ENCODE peak calls at places on chromosomes 16 and 17, in seven cellular contexts. E is skeletal muscle cell; D is HAP-1; X is CD8-positive, alpha-beta T cell; A is fibroblast of mammary gland; C is spleen; V is cardiac fibroblast. Z is an unnamed sample.

GRCh38 chr16:67843343-67843765 is 1.2 kb downstream of the THAP11 start:
- DNase-seq in D (no peak), E (no peak), V (no peak), X (no peak), C (no peak), A (no peak), Z (peak)

GRCh38 chr17:43536236-43537088 is 9.7 kb downstream of the ETV4 start:
- DNase-seq in E (peak), C (peak), V (peak), A (peak), X (no peak), D (no peak), Z (peak)

GRCh38 chr17:43864161-43864706 is 17.3 kb downstream of the CD300LG start:
- DNase-seq in X (no peak), D (no peak), V (no peak), E (no peak), A (no peak), C (peak), Z (no peak)

GRCh38 chr16:7650446-7650845 is 317.8 kb downstream of the RBFOX1 start:
- DNase-seq in X (no peak), A (no peak), D (no peak), C (no peak), E (no peak), V (no peak), Z (no peak)

GRCh38 chr16:81752225-81752875 is 26.7 kb upstream of the PLCG2 start:
- DNase-seq in D (no peak), E (no peak), C (peak), A (no peak), V (peak), X (no peak), Z (peak)

GRCh38 chr16:25823891-25824290 is 132.1 kb downstream of the HS3ST4 start:
- DNase-seq in E (no peak), C (no peak), A (no peak), D (no peak), V (no peak), X (no peak), Z (no peak)

GRCh38 chr17:18331879-18332278 is 16.8 kb downstream of the SMCR8 start:
- DNase-seq in V (no peak), X (no peak), A (no peak), D (no peak), C (no peak), E (no peak), Z (no peak)

GRCh38 chr17:67359960-67360817 is 6.2 kb downstream of the PSMD12 start:
- DNase-seq in C (no peak), E (no peak), V (peak), X (no peak), A (peak), D (peak), Z (peak)

GRCh38 chr16:30369091-30369937 is 980 bp downstream of the TBC1D10B start:
- DNase-seq in C (peak), A (no peak), X (no peak), V (no peak), E (no peak), D (peak), Z (no peak)

GRCh38 chr16:50568187-50568830 is 20.1 kb downstream of the NKD1 start:
- DNase-seq in A (no peak), X (no peak), D (no peak), C (peak), V (no peak), E (no peak), Z (no peak)

GRCh38 chr16:50183316-50183715 is 30.2 kb downstream of the TENT4B start:
- DNase-seq in A (peak), X (no peak), C (no peak), V (peak), D (no peak), E (no peak), Z (peak)

GRCh38 chr16:4814542-4815173 is 12.2 kb upstream of the ROGDI start:
- DNase-seq in C (no peak), A (no peak), V (peak), X (no peak), D (no peak), E (no peak), Z (no peak)

GRCh38 chr17:27550291-27550930 is 80.6 kb upstream of the LGALS9 start:
- DNase-seq in D (no peak), A (no peak), V (no peak), X (no peak), C (peak), E (no peak), Z (no peak)

GRCh38 chr16:52050418-52050817 is 496.5 kb downstream of the TOX3 start:
- DNase-seq in E (no peak), D (no peak), C (no peak), V (no peak), X (no peak), A (peak), Z (no peak)

GRCh38 chr16:23843143-23843542 is 7.4 kb downstream of the PRKCB start:
- DNase-seq in E (no peak), V (no peak), C (no peak), X (no peak), A (no peak), D (no peak), Z (no peak)

GRCh38 chr17:82342361-82343079 is 9.0 kb upstream of the SECTM1 start:
- DNase-seq in X (no peak), E (no peak), C (no peak), V (no peak), A (no peak), D (no peak), Z (no peak)

GRCh38 chr17:82338858-82339633 is 5.5 kb upstream of the SECTM1 start:
- DNase-seq in V (peak), C (peak), D (peak), X (no peak), A (peak), E (peak), Z (peak)

GRCh38 chr17:82344175-82344907 is 10.8 kb upstream of the SECTM1 start:
- DNase-seq in C (no peak), A (no peak), V (no peak), D (no peak), E (no peak), X (no peak), Z (no peak)

GRCh38 chr17:82343560-82343959 is 10.0 kb upstream of the SECTM1 start:
- DNase-seq in A (no peak), D (no peak), E (no peak), C (no peak), X (no peak), V (no peak), Z (no peak)

DNA sequence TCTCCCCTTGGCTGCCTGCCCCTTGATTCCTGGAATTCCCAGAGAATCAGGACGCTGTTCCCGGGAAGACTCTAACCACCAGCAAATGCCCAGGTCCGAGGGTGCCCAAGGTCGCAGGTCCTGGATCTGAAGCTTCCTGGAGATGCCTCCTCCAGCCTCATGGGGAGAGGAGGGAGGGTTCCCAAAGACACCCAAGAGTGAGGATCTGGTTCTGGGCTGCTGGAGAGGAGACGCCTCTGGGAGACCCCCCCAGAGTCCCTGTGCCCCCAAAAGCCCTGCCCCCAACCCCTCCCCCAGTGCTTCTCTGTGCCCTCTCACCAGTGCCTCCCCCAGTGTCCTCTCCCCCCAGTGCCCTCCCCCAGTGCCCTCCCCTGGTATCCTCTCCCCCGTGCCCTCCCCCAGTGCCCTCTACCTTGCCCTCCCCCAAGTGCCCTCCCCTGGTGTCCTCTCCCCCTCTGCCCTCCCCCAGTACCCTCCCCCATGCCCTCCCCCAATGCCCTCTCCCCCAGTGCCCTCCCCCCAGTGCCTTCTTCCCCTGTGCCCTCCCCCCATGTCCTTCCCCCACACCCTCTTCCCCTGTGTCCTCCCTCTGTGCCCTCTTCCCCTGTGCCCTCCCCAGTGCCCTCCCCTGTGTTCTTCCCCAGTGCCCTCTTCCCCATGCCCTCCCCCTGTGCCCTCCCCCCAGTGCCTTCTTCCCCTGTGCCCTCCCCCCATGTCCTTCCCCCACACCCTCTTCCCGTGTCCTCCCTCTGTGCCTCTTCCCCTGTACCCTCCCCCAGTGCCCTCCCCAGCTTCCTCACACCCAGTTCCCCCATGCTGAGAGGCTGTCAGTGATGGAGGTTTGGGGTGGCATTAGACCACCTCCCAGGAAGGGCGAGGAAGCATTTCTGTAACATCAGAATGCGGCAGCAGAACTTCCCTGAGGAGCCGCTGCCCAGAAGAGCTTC is 6.3 kb upstream of the SECTM1 start:
- DNase-seq in A (no peak), X (no peak), C (peak), E (no peak), V (no peak), D (no peak), Z (no peak)
- H3K4me3 ChIP-seq in A (peak), X (no peak), C (no peak), E (peak), V (peak), D (no peak), Z (peak)

DNA sequence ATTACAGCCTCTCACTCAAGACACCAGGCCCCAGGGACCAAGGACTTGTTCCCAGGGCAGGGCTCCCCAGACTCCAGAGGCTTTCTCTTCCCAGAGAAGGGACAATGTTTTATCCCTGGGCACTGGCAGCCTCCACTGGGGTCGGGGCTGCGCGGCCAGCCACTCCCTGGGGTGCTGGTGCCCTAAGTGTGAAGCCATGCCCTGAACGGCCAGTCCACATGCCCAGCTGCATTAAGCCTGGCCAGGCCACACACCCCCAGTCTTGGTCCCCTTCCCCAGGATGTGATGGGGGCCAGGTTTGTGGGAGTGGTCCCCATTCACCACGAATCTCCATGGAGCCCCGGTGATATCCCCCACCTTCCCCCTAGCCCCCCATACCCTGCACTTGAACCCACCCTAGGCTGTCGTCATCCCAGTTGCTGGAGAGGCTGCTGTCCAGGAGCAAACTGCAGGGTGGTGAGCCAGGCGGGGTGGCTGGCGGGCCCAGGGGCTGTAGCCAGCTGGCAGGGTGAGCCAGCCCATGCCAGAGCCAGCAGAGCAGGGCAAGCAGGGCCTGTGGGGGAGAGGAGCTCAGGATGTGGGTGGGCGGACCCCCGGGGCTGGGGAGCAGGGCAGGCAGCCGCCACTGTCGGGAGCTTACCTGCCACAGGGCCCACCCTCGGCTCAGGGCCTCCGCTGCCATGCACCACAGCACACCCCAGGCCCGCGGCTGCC is 4.6 kb downstream of the PAQR4 start:
- DNase-seq in A (no peak), X (no peak), E (no peak), D (peak), C (no peak), V (no peak), Z (no peak)
- H3K4me3 ChIP-seq in A (no peak), X (no peak), E (no peak), D (no peak), C (no peak), V (no peak), Z (no peak)

GRCh38 chr17:80979547-80980378 is 11.9 kb upstream of the CHMP6 start:
- DNase-seq in E (no peak), A (no peak), D (no peak), X (no peak), V (no peak), C (peak), Z (no peak)

GRCh38 chr17:80981929-80982425 is 9.7 kb upstream of the CHMP6 start:
- DNase-seq in V (no peak), A (no peak), C (no peak), X (no peak), E (no peak), D (no peak), Z (no peak)

GRCh38 chr17:80982426-80982974 is 9.1 kb upstream of the CHMP6 start:
- DNase-seq in A (no peak), C (no peak), V (no peak), D (no peak), E (no peak), X (no peak), Z (no peak)

GRCh38 chr17:80980397-80981061 is 11.1 kb upstream of the CHMP6 start:
- DNase-seq in A (peak), V (no peak), E (no peak), D (no peak), X (no peak), C (no peak), Z (peak)

DNA sequence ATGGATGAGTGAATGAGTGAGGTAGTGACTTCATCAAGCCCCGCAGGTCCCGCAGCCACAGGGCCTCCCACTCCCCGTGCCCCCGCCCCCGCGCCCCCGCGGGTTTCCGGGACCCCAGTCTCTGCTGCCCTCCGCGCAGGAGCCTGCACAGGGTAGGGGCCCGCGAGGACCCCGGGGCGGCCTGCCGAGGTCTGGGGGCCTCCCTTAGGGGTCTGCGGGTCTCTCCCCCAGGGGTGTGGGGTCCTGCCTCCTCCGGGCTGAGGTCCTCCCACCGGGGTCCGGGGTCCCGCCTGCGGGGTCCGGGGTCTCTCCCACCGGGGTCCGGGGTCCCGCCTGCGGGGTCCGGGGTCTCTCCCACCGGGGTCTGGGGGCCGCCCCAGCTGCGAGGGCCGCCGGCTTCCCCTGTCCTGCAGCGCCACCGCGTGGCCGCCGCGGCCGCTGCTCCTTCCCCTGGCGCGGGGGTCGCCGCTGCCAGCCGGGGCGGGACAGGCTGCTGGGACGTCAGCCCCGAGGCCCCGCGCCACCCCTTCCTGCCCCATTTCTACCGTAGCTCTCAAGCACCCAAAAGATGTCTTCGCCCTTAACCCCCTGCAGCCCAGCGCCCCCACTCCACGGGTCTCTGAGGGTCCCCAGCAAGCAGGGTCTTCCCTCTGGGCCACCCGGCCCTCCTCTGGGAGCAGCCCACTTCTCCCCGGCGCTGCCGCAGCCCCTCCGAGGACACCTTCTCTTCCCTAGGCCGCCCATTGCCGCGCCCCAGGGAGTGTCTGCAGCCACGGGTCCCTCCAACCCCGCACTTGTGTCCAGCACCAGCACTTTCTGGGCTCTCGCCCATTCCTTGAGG is 10.4 kb upstream of the CHMP6 start:
- DNase-seq in C (peak), X (no peak), D (peak), A (no peak), V (no peak), E (no peak), Z (no peak)
- H3K4me3 ChIP-seq in C (no peak), X (no peak), D (peak), A (no peak), V (no peak), E (peak), Z (peak)

GRCh38 chr17:58317421-58318064 is 11.1 kb downstream of the TSPOAP1 start:
- DNase-seq in C (peak), A (peak), E (peak), D (peak), X (peak), V (peak), Z (peak)
- H3K4me3 ChIP-seq in C (no peak), A (no peak), E (no peak), D (no peak), X (no peak), V (no peak), Z (no peak)

GRCh38 chr17:975321-975982 is 4.1 kb downstream of the NXN start:
- DNase-seq in A (peak), E (no peak), C (no peak), D (no peak), X (no peak), V (no peak), Z (peak)
- H3K4me3 ChIP-seq in A (no peak), E (no peak), C (no peak), D (no peak), X (no peak), V (no peak), Z (peak)

GRCh38 chr17:9241371-9241712 is 220.0 kb downstream of the NTN1 start:
- DNase-seq in C (no peak), D (no peak), A (no peak), X (no peak), V (peak), E (no peak), Z (peak)

GRCh38 chr17:9239260-9239820 is 218.0 kb downstream of the NTN1 start:
- DNase-seq in X (no peak), C (peak), D (no peak), V (no peak), A (no peak), E (no peak), Z (no peak)

GRCh38 chr17:9238340-9239259 is 217.3 kb downstream of the NTN1 start:
- DNase-seq in V (no peak), C (peak), E (no peak), A (no peak), D (no peak), X (no peak), Z (no peak)

GRCh38 chr17:9240659-9241370 is 219.5 kb downstream of the NTN1 start:
- DNase-seq in V (peak), A (peak), X (no peak), D (peak), C (no peak), E (no peak), Z (peak)

DNA sequence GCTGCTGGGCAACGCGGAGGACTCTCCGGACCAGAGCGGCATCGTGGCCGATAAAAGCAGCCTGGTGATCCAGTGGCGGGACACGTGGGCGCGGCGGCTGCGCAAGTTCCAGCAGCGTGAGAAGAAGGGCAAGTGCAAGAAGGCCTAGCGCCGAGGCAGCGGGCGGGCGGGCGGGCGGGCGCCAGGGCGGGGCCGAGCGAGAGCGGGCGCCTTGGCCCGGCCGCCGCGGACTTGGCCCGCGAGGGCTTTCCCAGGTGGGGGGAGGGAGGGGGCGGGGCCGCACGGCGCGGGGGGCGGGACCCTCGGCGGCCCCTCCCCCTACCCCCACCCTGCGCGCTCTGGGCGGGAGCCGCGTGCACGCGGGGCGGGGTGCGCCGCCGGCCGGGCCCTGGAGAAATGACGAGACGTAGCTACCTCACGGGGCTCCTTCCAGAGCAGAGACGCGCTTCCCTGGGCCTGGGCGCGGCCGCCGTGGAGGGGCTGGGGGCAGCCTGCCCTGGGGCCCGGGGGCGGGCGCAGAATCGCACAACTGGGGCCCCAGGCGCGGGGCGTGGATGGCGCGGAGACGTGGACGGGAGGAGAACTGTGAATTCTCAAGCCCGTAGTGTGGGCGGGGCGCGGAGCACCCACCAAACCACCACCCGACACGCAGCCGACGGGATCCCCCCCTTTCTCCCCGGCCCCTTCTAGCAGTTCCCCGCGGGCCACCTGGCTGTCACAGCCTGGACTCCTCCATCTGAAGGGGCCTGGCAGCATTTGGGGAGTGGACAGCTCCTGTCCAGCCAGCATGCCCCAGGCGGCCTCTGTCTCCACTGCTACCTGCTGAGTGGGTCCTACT is 218.7 kb downstream of the NTN1 start:
- DNase-seq in V (peak), X (peak), D (no peak), A (peak), C (peak), E (no peak), Z (peak)
- H3K4me3 ChIP-seq in V (peak), X (peak), D (no peak), A (peak), C (peak), E (peak), Z (peak)

DNA sequence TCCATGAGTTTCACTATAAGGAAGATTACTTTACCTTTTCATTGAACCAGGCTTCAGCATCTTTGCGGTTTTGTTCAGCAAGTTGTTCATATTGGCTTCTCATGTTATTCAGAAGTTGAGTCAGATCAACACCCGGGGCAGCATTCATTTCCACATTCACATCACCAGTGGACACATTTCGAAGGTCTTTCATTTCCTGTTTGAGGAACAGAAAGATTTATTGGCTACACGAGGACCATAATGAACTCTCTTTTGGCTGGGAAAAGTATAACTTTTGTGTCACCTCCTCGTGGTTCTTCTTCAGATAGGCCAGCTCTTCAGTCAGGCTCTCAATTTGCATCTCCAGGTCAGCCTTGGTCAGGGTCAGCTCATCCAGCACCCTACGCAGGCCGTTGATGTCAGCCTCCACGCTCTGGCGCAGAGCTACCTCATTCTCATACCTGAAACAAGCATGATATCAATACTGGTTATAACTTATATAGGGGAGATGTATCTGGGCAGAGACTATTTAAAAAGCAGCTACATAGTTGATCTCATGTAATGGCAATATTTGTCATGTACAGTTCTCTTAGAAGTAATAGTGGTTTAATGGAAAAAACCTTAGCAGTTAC is 2.1 kb downstream of the KRT10 start:
- DNase-seq in X (no peak), D (no peak), A (no peak), C (no peak), E (no peak), V (no peak), Z (no peak)
- H3K4me3 ChIP-seq in X (no peak), D (no peak), A (no peak), C (no peak), E (no peak), V (no peak), Z (no peak)

GRCh38 chr17:7859028-7859427 is 1.2 kb downstream of the CYB5D1 start:
- DNase-seq in V (no peak), A (no peak), E (no peak), C (no peak), D (no peak), X (no peak), Z (no peak)
- H3K4me3 ChIP-seq in V (peak), A (peak), E (peak), C (peak), D (peak), X (no peak), Z (peak)